ENCODE peak calls at places on chromosomes 11 and 22, in eight cellular contexts. L is fibroblast of villous mesenchyme, A is left ventricle myocardium inferior, P is transverse colon, K is HFF-Myc, R is GM20000, U is gastrocnemius medialis, J is neural progenitor cell. M is an unnamed sample.

GRCh38 chr11:47376543-47377371 is 1.6 kb downstream of the SPI1 start:
- DNase-seq in L (no peak), A (peak), P (peak), K (no peak), R (no peak), U (no peak), J (no peak), M (no peak)

GRCh38 chr11:45176996-45177395 is 30.6 kb downstream of the PRDM11 start:
- DNase-seq in L (no peak), A (no peak), P (no peak), K (no peak), R (no peak), U (no peak), J (no peak), M (no peak)

GRCh38 chr22:29704528-29705285 is 15.1 kb upstream of the CABP7 start:
- DNase-seq in L (peak), A (no peak), P (no peak), K (no peak), R (no peak), U (no peak), J (no peak), M (no peak)

GRCh38 chr11:8110396-8110795 is 29.4 kb downstream of the TUB start:
- DNase-seq in L (no peak), A (no peak), P (no peak), K (no peak), R (no peak), U (peak), J (no peak), M (no peak)

GRCh38 chr11:45881708-45882368 is 3.6 kb upstream of the MAPK8IP1 start:
- DNase-seq in L (peak), A (no peak), P (no peak), K (no peak), R (no peak), U (no peak), J (no peak), M (no peak)

GRCh38 chr11:13939952-13940610 is 22.4 kb upstream of the SPON1 start:
- DNase-seq in L (no peak), A (no peak), P (no peak), K (no peak), R (no peak), U (no peak), J (no peak), M (no peak)

GRCh38 chr11:97974798-97975498 is 1045.8 kb upstream of the CNTN5 start:
- DNase-seq in L (no peak), A (no peak), P (no peak), K (no peak), R (no peak), U (no peak), J (peak), M (no peak)

GRCh38 chr11:5197538-5197937 is 2.9 kb downstream of the OR51V1 start:
- DNase-seq in L (peak), A (no peak), P (no peak), K (no peak), R (no peak), U (no peak), J (no peak), M (no peak)

GRCh38 chr11:9260182-9261146 is 4.7 kb downstream of the DENND5A start:
- DNase-seq in L (no peak), A (no peak), P (no peak), K (no peak), R (no peak), U (no peak), J (no peak), M (no peak)

GRCh38 chr22:28942801-28943500 is 59.6 kb downstream of the ZNRF3 start:
- DNase-seq in L (no peak), A (no peak), P (no peak), K (no peak), R (no peak), U (no peak), J (peak), M (no peak)

GRCh38 chr11:291281-292210 is 2.6 kb downstream of the PGGHG start:
- DNase-seq in L (no peak), A (peak), P (peak), K (no peak), R (no peak), U (no peak), J (no peak), M (no peak)

GRCh38 chr11:123575441-123575840 is 79.0 kb downstream of the SCN3B start:
- DNase-seq in L (no peak), A (no peak), P (no peak), K (no peak), R (no peak), U (no peak), J (no peak), M (peak)

GRCh38 chr22:20031732-20032406 is 11.0 kb downstream of the TANGO2 start:
- DNase-seq in L (no peak), A (no peak), P (peak), K (no peak), R (no peak), U (no peak), J (no peak), M (no peak)

GRCh38 chr11:111759375-111759774 is 6.8 kb downstream of the PPP2R1B start:
- DNase-seq in L (no peak), A (no peak), P (no peak), K (no peak), R (no peak), U (no peak), J (no peak), M (no peak)

GRCh38 chr22:18023509-18024275 is 669 bp downstream of the MICAL3 start:
- DNase-seq in L (peak), A (peak), P (peak), K (no peak), R (peak), U (peak), J (peak), M (peak)

GRCh38 chr22:39739338-39740027 is 154.1 kb downstream of the ENTHD1 start:
- DNase-seq in L (no peak), A (no peak), P (no peak), K (no peak), R (no peak), U (no peak), J (no peak), M (no peak)

GRCh38 chr11:80873309-80873999 is 1432.6 kb upstream of the TENM4 start:
- DNase-seq in L (no peak), A (no peak), P (no peak), K (no peak), R (no peak), U (no peak), J (no peak), M (no peak)

GRCh38 chr11:68312780-68313573 is 586 bp downstream of the LRP5 start:
- DNase-seq in L (peak), A (no peak), P (no peak), K (no peak), R (peak), U (no peak), J (peak), M (peak)

GRCh38 chr11:1727861-1728260 is 22.5 kb downstream of the IFITM10 start:
- DNase-seq in L (no peak), A (no peak), P (no peak), K (no peak), R (no peak), U (no peak), J (no peak), M (no peak)

GRCh38 chr11:57202282-57202681 is 20.5 kb downstream of the LRRC55 start:
- DNase-seq in L (no peak), A (peak), P (no peak), K (no peak), R (no peak), U (peak), J (no peak), M (no peak)

GRCh38 chr11:12765428-12765827 is 91.2 kb downstream of the TEAD1 start:
- DNase-seq in L (peak), A (peak), P (no peak), K (no peak), R (no peak), U (no peak), J (no peak), M (no peak)

GRCh38 chr11:102560555-102561011 is 30.0 kb upstream of the MMP7 start:
- DNase-seq in L (peak), A (no peak), P (peak), K (peak), R (peak), U (no peak), J (no peak), M (peak)

GRCh38 chr11:73152086-73152853 is 10.2 kb upstream of the FCHSD2 start:
- DNase-seq in L (no peak), A (no peak), P (peak), K (no peak), R (no peak), U (no peak), J (no peak), M (peak)

GRCh38 chr11:10692716-10693115 is 839 bp downstream of the IRAG1 start:
- DNase-seq in L (no peak), A (no peak), P (no peak), K (no peak), R (no peak), U (no peak), J (no peak), M (no peak)

GRCh38 chr11:10387209-10388083 is 67.6 kb upstream of the AMPD3 start:
- DNase-seq in L (peak), A (peak), P (peak), K (peak), R (no peak), U (peak), J (no peak), M (no peak)

GRCh38 chr11:94700631-94701030 is 67.5 kb upstream of the AMOTL1 start:
- DNase-seq in L (peak), A (no peak), P (no peak), K (no peak), R (no peak), U (no peak), J (no peak), M (no peak)

GRCh38 chr11:12831471-12832202 is 157.4 kb downstream of the TEAD1 start:
- DNase-seq in L (no peak), A (no peak), P (no peak), K (no peak), R (no peak), U (no peak), J (no peak), M (no peak)

GRCh38 chr11:82927264-82927880 is 25.8 kb downstream of the DDIAS start:
- DNase-seq in L (peak), A (no peak), P (no peak), K (peak), R (peak), U (no peak), J (peak), M (peak)

GRCh38 chr11:117905524-117905923 is 23.7 kb downstream of the TMPRSS13 start:
- DNase-seq in L (no peak), A (no peak), P (no peak), K (no peak), R (no peak), U (no peak), J (no peak), M (no peak)

GRCh38 chr11:128291043-128291442 is 296.3 kb downstream of the ETS1 start:
- DNase-seq in L (no peak), A (no peak), P (no peak), K (no peak), R (no peak), U (no peak), J (no peak), M (no peak)

GRCh38 chr11:7977251-7977917 is 9.8 kb upstream of the EIF3F start:
- DNase-seq in L (peak), A (no peak), P (no peak), K (peak), R (no peak), U (no peak), J (no peak), M (no peak)

GRCh38 chr22:42856179-42856864 is 751 bp downstream of the ARFGAP3 start:
- DNase-seq in L (peak), A (peak), P (peak), K (no peak), R (no peak), U (peak), J (peak), M (peak)

GRCh38 chr11:69891421-69892236 is 72.4 kb upstream of the FGF3 start:
- DNase-seq in L (no peak), A (no peak), P (peak), K (no peak), R (no peak), U (no peak), J (no peak), M (no peak)

GRCh38 chr11:19101803-19102520 is 15.0 kb upstream of the ZDHHC13 start:
- DNase-seq in L (no peak), A (no peak), P (no peak), K (no peak), R (no peak), U (no peak), J (no peak), M (no peak)

GRCh38 chr22:48665286-48666010 is 1162.2 kb downstream of the BRD1 start:
- DNase-seq in L (no peak), A (no peak), P (no peak), K (no peak), R (no peak), U (no peak), J (no peak), M (no peak)

GRCh38 chr22:24996420-24996952 is 44.0 kb downstream of the KIAA1671 start:
- DNase-seq in L (peak), A (no peak), P (peak), K (no peak), R (no peak), U (peak), J (peak), M (no peak)

GRCh38 chr11:121553806-121554205 is 101.0 kb upstream of the SORL1-AS1 start:
- DNase-seq in L (no peak), A (no peak), P (peak), K (no peak), R (no peak), U (no peak), J (no peak), M (no peak)
- TF ChIP-seq CTCF in L (no peak), A (no peak), P (no peak), K (no peak), R (no peak), U (no peak), J (no peak), M (no peak)

DNA sequence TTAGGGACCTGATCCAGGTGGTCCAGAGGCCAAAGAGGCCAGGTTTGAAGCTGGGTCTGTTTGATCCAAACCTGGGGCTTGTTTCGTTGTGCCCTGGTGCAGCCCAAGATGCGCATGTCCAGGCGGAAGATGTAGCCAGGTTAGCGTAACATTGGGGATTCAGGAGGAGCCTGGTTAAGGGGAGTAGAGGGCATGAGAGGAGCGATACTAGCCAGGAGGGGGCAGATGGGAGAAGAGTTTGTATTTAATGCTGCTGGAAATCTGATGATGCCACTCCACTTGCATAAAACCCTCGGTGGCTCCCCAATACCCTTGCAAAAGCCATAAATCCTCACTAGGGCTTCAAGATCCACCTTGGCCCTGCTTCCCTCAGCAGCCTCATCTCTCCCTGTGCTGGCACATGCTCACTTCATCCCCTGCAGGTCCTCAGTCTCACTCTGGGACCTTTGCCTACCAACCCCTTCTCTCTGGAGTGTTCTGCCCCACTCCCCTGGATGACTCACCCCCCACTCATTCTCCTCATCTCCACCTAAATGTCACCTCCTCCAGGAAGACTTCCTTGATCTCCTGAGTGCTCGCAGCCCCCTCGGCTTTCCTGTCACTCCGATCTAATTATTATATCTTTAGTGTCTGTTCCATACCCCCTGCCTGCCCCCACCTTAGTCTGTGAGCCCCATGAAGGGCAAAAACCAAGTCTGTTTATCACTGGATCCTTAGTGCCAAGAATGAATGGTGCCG is 95.9 kb downstream of the MIAT start:
- DNase-seq in L (no peak), A (no peak), P (no peak), K (no peak), R (no peak), U (no peak), J (peak), M (no peak)
- TF ChIP-seq CTCF in L (peak), A (no peak), P (no peak), K (peak), R (no peak), U (no peak), J (peak), M (no peak)

GRCh38 chr11:120188371-120188770 is 22.5 kb upstream of the OAF start:
- DNase-seq in L (no peak), A (no peak), P (no peak), K (no peak), R (no peak), U (no peak), J (no peak), M (no peak)

GRCh38 chr11:120192831-120193625 is 17.8 kb upstream of the OAF start:
- DNase-seq in L (no peak), A (no peak), P (no peak), K (no peak), R (no peak), U (no peak), J (no peak), M (no peak)

GRCh38 chr11:120188831-120189455 is 21.9 kb upstream of the OAF start:
- DNase-seq in L (no peak), A (no peak), P (no peak), K (no peak), R (no peak), U (no peak), J (no peak), M (no peak)

GRCh38 chr11:120194166-120194565 is 16.7 kb upstream of the OAF start:
- DNase-seq in L (no peak), A (no peak), P (no peak), K (no peak), R (no peak), U (no peak), J (no peak), M (no peak)

DNA sequence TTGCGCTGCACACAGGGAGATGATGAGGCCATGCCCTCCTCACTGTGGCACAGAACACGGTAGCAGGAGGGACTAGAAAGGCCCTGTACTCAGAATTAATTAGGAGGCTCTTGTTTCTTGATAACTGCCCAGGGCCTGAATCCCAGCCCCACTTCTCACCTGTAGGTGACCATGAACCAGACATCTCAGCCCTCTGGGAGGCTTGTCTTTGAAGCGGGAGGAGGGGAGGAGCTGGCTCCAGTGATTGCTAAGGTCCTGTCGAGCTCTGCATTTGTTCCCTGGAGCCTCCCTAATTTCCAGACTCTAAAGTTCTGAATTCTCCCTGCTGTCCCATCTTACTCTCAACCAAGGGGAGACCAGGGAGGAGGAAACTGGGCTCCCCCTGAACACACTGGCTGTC is 19.8 kb upstream of the OAF start:
- DNase-seq in L (no peak), A (no peak), P (no peak), K (no peak), R (no peak), U (no peak), J (no peak), M (no peak)
- TF ChIP-seq CTCF in L (no peak), A (no peak), P (no peak), K (no peak), R (no peak), U (no peak), J (no peak), M (no peak)

GRCh38 chr11:71256080-71256479 is 3.7 kb upstream of the SHANK2 start:
- DNase-seq in L (no peak), A (no peak), P (no peak), K (no peak), R (no peak), U (no peak), J (no peak), M (no peak)
- TF ChIP-seq CTCF in L (no peak), A (no peak), P (no peak), K (no peak), R (no peak), U (no peak), J (no peak), M (no peak)

GRCh38 chr22:37130031-37130430 is 19.7 kb downstream of the IL2RB start:
- DNase-seq in L (no peak), A (no peak), P (no peak), K (no peak), R (no peak), U (no peak), J (no peak), M (no peak)

GRCh38 chr22:37128555-37129281 is 19.2 kb upstream of the TMPRSS6 start:
- DNase-seq in L (no peak), A (no peak), P (no peak), K (no peak), R (no peak), U (peak), J (no peak), M (no peak)

GRCh38 chr22:37126383-37126782 is 16.9 kb upstream of the TMPRSS6 start:
- DNase-seq in L (no peak), A (no peak), P (no peak), K (no peak), R (no peak), U (no peak), J (peak), M (no peak)

GRCh38 chr22:37127350-37127878 is 17.9 kb upstream of the TMPRSS6 start:
- DNase-seq in L (no peak), A (no peak), P (no peak), K (no peak), R (no peak), U (no peak), J (no peak), M (no peak)

DNA sequence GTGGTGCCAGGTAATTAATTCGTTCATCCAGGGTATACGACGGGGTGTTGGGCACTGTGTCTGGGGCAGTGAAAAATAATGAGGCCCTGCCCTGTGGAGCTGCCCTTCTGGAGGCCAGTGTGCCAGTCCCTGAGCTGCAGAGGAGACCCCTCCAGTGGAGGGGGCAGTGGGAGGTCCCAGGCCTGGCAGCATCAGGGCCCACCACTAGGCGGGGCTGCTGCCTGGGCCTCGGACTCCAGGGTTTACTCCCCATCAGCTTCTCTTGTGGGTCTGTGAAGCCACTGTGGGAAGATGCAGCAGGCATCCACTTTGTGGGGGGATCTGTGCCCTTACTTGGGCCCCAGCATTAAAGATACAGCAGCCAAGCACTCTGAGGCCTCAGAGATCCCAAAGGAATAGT is 17.4 kb upstream of the TMPRSS6 start:
- DNase-seq in L (no peak), A (no peak), P (no peak), K (no peak), R (no peak), U (no peak), J (peak), M (no peak)
- TF ChIP-seq CTCF in L (peak), A (no peak), P (no peak), K (peak), R (peak), U (no peak), J (peak), M (peak)